ENCODE peak calls at places on chromosomes 16 and 17, in four cellular contexts. H, Y, N and D are unnamed samples.

GRCh38 chr17:49434821-49435581 is 20.3 kb upstream of the PHB1 start:
- DNase-seq in H (peak), Y (peak), N (peak), D (peak)

GRCh38 chr17:76262732-76263344 is 2.3 kb upstream of the UBALD2 start:
- DNase-seq in H (no peak), Y (no peak), N (no peak), D (no peak)

GRCh38 chr16:66976746-66977145 is 11.6 kb upstream of the CES4A start:
- DNase-seq in H (no peak), Y (no peak), N (no peak), D (no peak)

GRCh38 chr17:57976594-57976993 is 11.5 kb downstream of the VEZF1 start:
- DNase-seq in H (no peak), Y (no peak), N (no peak), D (no peak)

GRCh38 chr17:7383371-7383741 is 2.5 kb downstream of the TNK1 start:
- DNase-seq in H (no peak), Y (no peak), N (no peak), D (no peak)

GRCh38 chr16:79808731-79809130 is 208.2 kb upstream of the MAF start:
- DNase-seq in H (no peak), Y (no peak), N (no peak), D (no peak)

GRCh38 chr17:10156579-10157488 is 41.6 kb downstream of the GAS7 start:
- DNase-seq in H (peak), Y (no peak), N (no peak), D (peak)

GRCh38 chr16:87860553-87861299 is 8.6 kb downstream of the SLC7A5 start:
- DNase-seq in H (no peak), Y (peak), N (peak), D (no peak)

GRCh38 chr16:86251682-86252081 is 258.6 kb upstream of the FOXF1 start:
- DNase-seq in H (no peak), Y (no peak), N (no peak), D (no peak)

GRCh38 chr17:37787055-37787720 is 42.3 kb upstream of the HNF1B start:
- DNase-seq in H (no peak), Y (peak), N (no peak), D (peak)

GRCh38 chr17:82366749-82367148 is 4.8 kb upstream of the UTS2R start:
- DNase-seq in H (no peak), Y (no peak), N (no peak), D (no peak)

GRCh38 chr16:7515543-7515942 is 182.9 kb downstream of the RBFOX1 start:
- DNase-seq in H (no peak), Y (no peak), N (no peak), D (no peak)

GRCh38 chr16:7512503-7512902 is 179.9 kb downstream of the RBFOX1 start:
- DNase-seq in H (no peak), Y (no peak), N (no peak), D (no peak)

GRCh38 chr16:7511549-7512260 is 179.1 kb downstream of the RBFOX1 start:
- DNase-seq in H (no peak), Y (no peak), N (no peak), D (no peak)

GRCh38 chr16:7509919-7510705 is 177.5 kb downstream of the RBFOX1 start:
- DNase-seq in H (no peak), Y (no peak), N (no peak), D (no peak)

GRCh38 chr16:7513429-7513828 is 180.8 kb downstream of the RBFOX1 start:
- DNase-seq in H (peak), Y (no peak), N (no peak), D (no peak)
- TF ChIP-seq CTCF in H (peak), Y (no peak), N (peak), D (no peak)

DNA sequence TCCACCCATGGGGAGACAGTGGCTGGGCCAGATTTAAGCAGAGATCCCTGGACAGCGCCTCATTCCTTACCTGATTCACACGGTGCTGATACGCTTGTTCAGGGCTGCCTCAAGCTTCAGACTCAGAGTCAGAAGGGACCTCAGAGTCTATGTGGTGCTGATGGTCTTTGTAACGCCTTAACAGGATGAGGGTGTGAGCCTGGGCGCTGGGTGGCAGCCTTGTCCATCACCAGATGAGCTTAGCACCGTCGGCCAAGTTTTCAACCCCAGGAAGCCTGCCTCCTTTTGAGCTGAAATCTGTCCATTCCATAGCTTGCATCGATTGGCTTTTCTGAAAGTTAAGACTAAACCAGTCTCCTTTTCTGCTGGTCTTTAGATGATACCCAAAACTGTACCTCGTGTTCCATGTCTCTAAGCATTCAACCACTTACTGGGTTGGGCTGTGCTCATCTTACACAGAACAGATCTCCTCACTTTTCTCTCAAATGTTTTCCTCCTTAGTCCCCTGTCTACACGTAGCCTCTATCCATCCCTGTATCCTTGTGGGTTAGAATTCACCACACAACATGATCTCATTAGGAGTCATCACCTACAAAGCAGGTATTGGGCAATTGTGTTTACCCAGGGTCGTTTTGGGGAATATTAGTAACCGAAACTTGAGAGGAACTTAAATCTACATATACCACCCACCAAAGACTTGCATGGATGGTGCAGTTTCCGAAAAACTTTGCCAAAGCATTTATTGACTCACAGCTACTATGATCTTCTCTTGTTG is 573.4 kb downstream of the CDH13 start:
- DNase-seq in H (no peak), Y (peak), N (no peak), D (peak)
- TF ChIP-seq CTCF in H (no peak), Y (no peak), N (no peak), D (peak)

GRCh38 chr16:54361813-54362212 is 75.2 kb upstream of the IRX3 start:
- DNase-seq in H (no peak), Y (no peak), N (no peak), D (no peak)
- TF ChIP-seq CTCF in H (no peak), Y (no peak), N (peak), D (no peak)

GRCh38 chr16:8961811-8962390 is 1.8 kb downstream of the USP7 start:
- DNase-seq in H (no peak), Y (no peak), N (no peak), D (no peak)

GRCh38 chr16:8962393-8963009 is 1.2 kb downstream of the USP7 start:
- DNase-seq in H (peak), Y (no peak), N (no peak), D (peak)

GRCh38 chr16:8963010-8963824 is 489 bp downstream of the USP7 start:
- DNase-seq in H (no peak), Y (no peak), N (no peak), D (no peak)

GRCh38 chr16:8964462-8964861 is 756 bp upstream of the USP7 start:
- DNase-seq in H (no peak), Y (no peak), N (no peak), D (no peak)

DNA sequence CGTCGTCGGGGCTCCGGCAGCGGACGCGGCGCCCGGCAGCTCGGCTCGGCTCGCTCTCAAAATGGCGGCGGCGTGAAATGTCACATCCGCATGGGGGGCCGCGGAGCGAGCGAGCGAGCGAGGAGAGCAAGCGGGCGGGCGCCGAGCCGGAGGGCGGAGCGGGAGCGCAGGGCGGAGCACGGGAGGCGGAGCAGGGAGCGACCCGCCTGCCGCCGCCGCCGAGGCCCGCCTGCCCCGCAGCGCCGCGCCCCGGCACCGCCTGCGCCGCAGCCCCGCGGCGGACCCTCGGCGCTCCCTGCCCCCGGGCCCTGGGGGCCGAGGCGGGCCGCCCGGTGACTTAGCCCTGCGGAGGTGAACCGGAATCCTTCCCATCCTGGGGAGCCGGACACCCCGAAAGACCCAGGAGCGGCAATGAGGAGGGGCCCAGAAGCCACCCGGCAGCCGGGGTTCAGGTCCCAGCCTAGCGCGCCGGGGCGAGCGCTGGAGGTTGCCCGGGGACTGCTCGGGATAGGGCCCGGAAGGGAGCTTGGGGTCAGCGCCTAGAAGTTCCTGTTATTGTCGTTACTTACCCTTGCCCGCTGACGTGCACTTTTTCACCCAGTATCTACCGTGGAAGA is at the start of gene USP7:
- DNase-seq in H (peak), Y (peak), N (peak), D (peak)
- TF ChIP-seq CTCF in H (no peak), Y (no peak), N (no peak), D (no peak)

DNA sequence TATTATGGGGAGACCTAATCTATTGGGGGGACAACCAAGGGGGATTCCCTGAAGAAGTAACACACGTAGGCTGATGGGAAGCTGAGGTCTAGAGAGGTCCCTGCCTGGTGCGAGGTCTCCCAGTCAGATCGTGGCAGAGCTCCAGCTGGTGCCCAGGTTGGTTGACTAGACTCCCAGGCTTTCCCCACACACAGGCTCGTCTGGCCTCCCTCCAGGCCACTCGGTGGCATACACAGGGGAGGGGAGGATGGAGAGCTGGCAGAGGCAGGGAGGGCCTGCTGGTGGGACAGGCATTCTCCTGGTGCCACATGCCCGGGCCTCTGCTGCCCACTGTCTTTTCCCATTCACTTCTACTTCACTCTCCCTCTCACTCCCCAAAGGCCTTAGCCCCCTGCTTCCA is 8.5 kb upstream of the SOCS3 start:
- DNase-seq in H (no peak), Y (no peak), N (no peak), D (no peak)
- TF ChIP-seq CTCF in H (no peak), Y (no peak), N (no peak), D (no peak)

GRCh38 chr17:21502301-21502700 is 126.1 kb downstream of the KCNJ12 start:
- DNase-seq in H (no peak), Y (no peak), N (no peak), D (no peak)
- TF ChIP-seq CTCF in H (no peak), Y (no peak), N (no peak), D (no peak)

GRCh38 chr17:47821424-47822379 is at the start of gene OSBPL7:
- DNase-seq in H (peak), Y (peak), N (peak), D (peak)
- TF ChIP-seq CTCF in H (peak), Y (no peak), N (peak), D (peak)